ENCODE peak calls at places on chromosomes 3 and 15, in five cellular contexts. One of them, this sample, is unnamed.

GRCh38 chr3:104988491-104988890 is 378.2 kb upstream of the ALCAM start:
- DNase-seq in ovary: no peak
- DNase-seq in stomach: no peak
- DNase-seq in H1: no peak
- DNase-seq in suprapubic skin: no peak
- DNase-seq in this sample: no peak

GRCh38 chr3:194123735-194124134 is 12.2 kb upstream of the HES1 start:
- DNase-seq in suprapubic skin: no peak
- DNase-seq in H1: no peak
- DNase-seq in ovary: no peak
- DNase-seq in stomach: no peak
- DNase-seq in this sample: no peak

GRCh38 chr3:127276396-127276795 is 11.4 kb downstream of the PRR20G start:
- DNase-seq in H1: no peak
- DNase-seq in suprapubic skin: no peak
- DNase-seq in stomach: no peak
- DNase-seq in ovary: no peak
- DNase-seq in this sample: no peak

GRCh38 chr15:90560229-90560771 is 30.6 kb downstream of the CRTC3 start:
- DNase-seq in suprapubic skin: peak; percentile 76
- DNase-seq in stomach: no peak
- DNase-seq in H1: no peak
- DNase-seq in ovary: no peak
- DNase-seq in this sample: no peak

GRCh38 chr3:138125548-138126221 is 6.5 kb downstream of the A4GNT start:
- DNase-seq in ovary: no peak
- DNase-seq in H1: no peak
- DNase-seq in stomach: no peak
- DNase-seq in suprapubic skin: no peak
- DNase-seq in this sample: no peak

GRCh38 chr3:126982125-126982521 is 792 bp upstream of the PLXNA1 start:
- DNase-seq in suprapubic skin: no peak
- DNase-seq in H1: no peak
- DNase-seq in ovary: no peak
- DNase-seq in stomach: no peak
- DNase-seq in this sample: no peak

GRCh38 chr15:56765252-56765651 is 31.9 kb upstream of the ZNF280D start:
- DNase-seq in H1: no peak
- DNase-seq in suprapubic skin: no peak
- DNase-seq in stomach: no peak
- DNase-seq in ovary: no peak
- DNase-seq in this sample: no peak

GRCh38 chr15:22232675-22233074 is 152.3 kb downstream of the OR4M2 start:
- DNase-seq in H1: no peak
- DNase-seq in stomach: no peak
- DNase-seq in ovary: no peak
- DNase-seq in suprapubic skin: no peak
- DNase-seq in this sample: no peak

GRCh38 chr3:37910666-37911400 is 49.2 kb downstream of the CTDSPL start:
- DNase-seq in H1: no peak
- DNase-seq in suprapubic skin: no peak
- DNase-seq in ovary: no peak
- DNase-seq in stomach: no peak
- DNase-seq in this sample: no peak

GRCh38 chr3:4138150-4138783 is 164.9 kb upstream of the SETMAR start:
- DNase-seq in H1: no peak
- DNase-seq in ovary: no peak
- DNase-seq in stomach: no peak
- DNase-seq in suprapubic skin: no peak
- DNase-seq in this sample: no peak
- TF ChIP-seq EP300 in H1: no peak
- TF ChIP-seq EP300 in ovary: no peak
- TF ChIP-seq EP300 in stomach: no peak
- TF ChIP-seq EP300 in suprapubic skin: no peak
- TF ChIP-seq EP300 in this sample: no peak

DNA sequence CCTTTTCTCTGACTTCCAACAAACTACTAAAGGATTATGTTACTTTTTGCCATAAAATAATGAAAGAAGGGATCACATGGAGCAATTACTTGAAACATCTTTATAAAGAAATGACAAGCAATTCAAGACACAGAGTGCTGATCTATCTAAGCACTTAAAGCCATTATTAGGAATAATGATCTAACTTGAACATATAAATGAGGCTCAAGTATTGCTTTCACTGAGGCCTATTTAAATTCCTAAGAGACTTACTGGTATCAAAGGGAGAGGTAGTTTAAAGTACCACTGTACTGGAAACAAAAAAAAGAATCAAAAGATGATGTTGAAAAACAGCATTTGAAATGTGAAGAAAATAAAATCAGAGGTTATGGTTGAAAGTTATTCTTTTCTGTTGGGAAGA is 375.5 kb downstream of the PLCL2 start:
- DNase-seq in suprapubic skin: no peak
- DNase-seq in H1: no peak
- DNase-seq in ovary: no peak
- DNase-seq in stomach: no peak
- DNase-seq in this sample: no peak
- TF ChIP-seq EP300 in suprapubic skin: no peak
- TF ChIP-seq EP300 in H1: no peak
- TF ChIP-seq EP300 in ovary: no peak
- TF ChIP-seq EP300 in stomach: no peak
- TF ChIP-seq EP300 in this sample: no peak

GRCh38 chr15:31352911-31353811 is 26.5 kb downstream of the KLF13 start:
- DNase-seq in stomach: peak; percentile 67
- DNase-seq in H1: no peak
- DNase-seq in ovary: peak; percentile 72
- DNase-seq in suprapubic skin: no peak
- DNase-seq in this sample: no peak
- TF ChIP-seq EP300 in stomach: peak; percentile 82
- TF ChIP-seq EP300 in H1: no peak
- TF ChIP-seq EP300 in ovary: no peak
- TF ChIP-seq EP300 in suprapubic skin: no peak
- TF ChIP-seq EP300 in this sample: peak; percentile 83

GRCh38 chr3:76864375-76864774 is 175.5 kb upstream of the ROBO2 start:
- DNase-seq in stomach: no peak
- DNase-seq in H1: no peak
- DNase-seq in suprapubic skin: no peak
- DNase-seq in ovary: no peak
- DNase-seq in this sample: no peak
- TF ChIP-seq EP300 in stomach: no peak
- TF ChIP-seq EP300 in H1: no peak
- TF ChIP-seq EP300 in suprapubic skin: no peak
- TF ChIP-seq EP300 in ovary: no peak
- TF ChIP-seq EP300 in this sample: no peak

GRCh38 chr15:84840741-84841429 is 23.7 kb downstream of the ALPK3 start:
- DNase-seq in ovary: peak; percentile 20
- DNase-seq in stomach: peak; percentile 92
- DNase-seq in H1: no peak
- DNase-seq in suprapubic skin: peak; percentile 64
- DNase-seq in this sample: peak; percentile 81
- TF ChIP-seq EP300 in ovary: peak; percentile 39
- TF ChIP-seq EP300 in stomach: peak; percentile 95
- TF ChIP-seq EP300 in H1: no peak
- TF ChIP-seq EP300 in suprapubic skin: peak; percentile 48
- TF ChIP-seq EP300 in this sample: peak; percentile 85

This sample was measured in upper lobe of left lung.